ENCODE peak calls at places on chromosome 2, in four cellular contexts. R is epithelial cell of esophagus, V is GM20000, P is astrocyte of the cerebellum. M is an unnamed sample.
A peak's percentile ranks its signal among the peaks of the same experiment; 100 is the strongest.

GRCh38 chr2:106517329-106517728 is 30.2 kb downstream of the CD8B2 start:
- DNase-seq in V (no peak), R (no peak), P (no peak), M (no peak)

GRCh38 chr2:28821295-28821958 is 10.8 kb downstream of the SPDYA start:
- DNase-seq in P (peak; percentile 47), R (peak; percentile 74), V (peak; percentile 41), M (peak; percentile 50)

GRCh38 chr2:109260886-109261700 is 132.1 kb downstream of the SH3RF3 start:
- DNase-seq in V (no peak), R (peak; percentile 25), P (no peak), M (no peak)

GRCh38 chr2:121336528-121337294 is 51.7 kb upstream of the TFCP2L1 start:
- DNase-seq in P (no peak), R (no peak), V (no peak), M (no peak)

GRCh38 chr2:14633451-14634211 is 1.1 kb downstream of the LRATD1 start:
- DNase-seq in P (no peak), V (peak; percentile 22), R (peak; percentile 25), M (peak; percentile 13)

GRCh38 chr2:228728961-228729360 is 542.1 kb downstream of the PID1 start:
- DNase-seq in R (peak; percentile 13), P (no peak), V (no peak), M (no peak)

GRCh38 chr2:43251171-43251731 is 24.8 kb upstream of the ZFP36L2 start:
- DNase-seq in R (peak; percentile 56), V (no peak), P (peak; percentile 70), M (no peak)

GRCh38 chr2:204453730-204454167 is 91.5 kb upstream of the PARD3B start:
- DNase-seq in V (no peak), R (no peak), P (no peak), M (no peak)

GRCh38 chr2:102478686-102479470 is 5.9 kb downstream of the SLC9A4 start:
- DNase-seq in V (no peak), P (no peak), R (no peak), M (no peak)

GRCh38 chr2:14638488-14638887 is 6.0 kb downstream of the LRATD1 start:
- DNase-seq in P (no peak), R (no peak), V (no peak), M (no peak)

GRCh38 chr2:236608308-236608564 is 38.6 kb downstream of the ACKR3 start:
- DNase-seq in P (no peak), V (no peak), R (no peak), M (no peak)

GRCh38 chr2:131493199-131494018 is 1.2 kb upstream of the MZT2A start:
- DNase-seq in V (no peak), P (no peak), R (no peak), M (no peak)

GRCh38 chr2:145186303-145186702 is 666.4 kb upstream of the ZEB2 start:
- DNase-seq in R (no peak), V (no peak), P (no peak), M (no peak)

GRCh38 chr2:236107536-236107935 is 60.6 kb downstream of the GBX2 start:
- DNase-seq in R (no peak), P (no peak), V (no peak), M (no peak)

GRCh38 chr2:84849271-84849952 is 31.5 kb downstream of the TRABD2A start:
- DNase-seq in R (peak; percentile 56), P (no peak), V (no peak), M (no peak)

GRCh38 chr2:20643826-20644225 is 7.1 kb downstream of the HS1BP3 start:
- DNase-seq in V (no peak), P (no peak), R (no peak), M (no peak)

GRCh38 chr2:241620419-241620769 is 16.6 kb downstream of the THAP4 start:
- DNase-seq in R (peak; percentile 75), V (no peak), P (no peak), M (no peak)

GRCh38 chr2:1493361-1494126 is 80.3 kb downstream of the TPO start:
- DNase-seq in P (no peak), R (no peak), V (no peak), M (no peak)

GRCh38 chr2:486381-486780 is 190.8 kb downstream of the TMEM18 start:
- DNase-seq in V (no peak), R (no peak), P (no peak), M (no peak)

GRCh38 chr2:120681181-120681580 is 54.5 kb upstream of the GLI2 start:
- DNase-seq in P (no peak), V (no peak), R (no peak), M (no peak)

GRCh38 chr2:183474912-183475695 is 350.9 kb downstream of the NUP35 start:
- DNase-seq in P (no peak), V (no peak), R (no peak), M (no peak)

GRCh38 chr2:84041494-84041893 is 417.6 kb downstream of the SUCLG1 start:
- DNase-seq in P (no peak), V (no peak), R (no peak), M (no peak)

GRCh38 chr2:187075106-187076070 is 226.4 kb upstream of the ZSWIM2 start:
- DNase-seq in R (peak; percentile 35), V (no peak), P (no peak), M (no peak)

GRCh38 chr2:218516614-218517013 is 51.5 kb downstream of the USP37 start:
- DNase-seq in R (peak; percentile 46), V (no peak), P (no peak), M (no peak)

GRCh38 chr2:203225423-203226039 is 13.3 kb upstream of the CYP20A1 start:
- DNase-seq in P (no peak), R (peak; percentile 37), V (no peak), M (no peak)

GRCh38 chr2:30641765-30642341 is 165.4 kb downstream of the CAPN13 start:
- DNase-seq in R (no peak), V (no peak), P (no peak), M (no peak)

GRCh38 chr2:119431155-119431975 is at the start of gene TMEM37:
- DNase-seq in V (peak; percentile 85), P (peak; percentile 16), R (peak; percentile 48), M (peak; percentile 77)

GRCh38 chr2:70528921-70529320 is 24.7 kb downstream of the TGFA start:
- DNase-seq in R (no peak), P (no peak), V (no peak), M (no peak)

GRCh38 chr2:21256006-21256405 is 132.2 kb downstream of the TDRD15 start:
- DNase-seq in R (peak; percentile 1), V (no peak), P (peak; percentile 31), M (peak; percentile 26)

GRCh38 chr2:235468978-235469694 is 24.7 kb upstream of the AGAP1 start:
- DNase-seq in V (no peak), P (peak; percentile 80), R (peak; percentile 93), M (no peak)

GRCh38 chr2:108536911-108537310 is 2.6 kb downstream of the LIMS1 start:
- DNase-seq in P (no peak), V (no peak), R (no peak), M (no peak)

GRCh38 chr2:207090389-207090788 is 75.4 kb downstream of the KLF7 start:
- DNase-seq in P (no peak), R (no peak), V (no peak), M (no peak)

DNA sequence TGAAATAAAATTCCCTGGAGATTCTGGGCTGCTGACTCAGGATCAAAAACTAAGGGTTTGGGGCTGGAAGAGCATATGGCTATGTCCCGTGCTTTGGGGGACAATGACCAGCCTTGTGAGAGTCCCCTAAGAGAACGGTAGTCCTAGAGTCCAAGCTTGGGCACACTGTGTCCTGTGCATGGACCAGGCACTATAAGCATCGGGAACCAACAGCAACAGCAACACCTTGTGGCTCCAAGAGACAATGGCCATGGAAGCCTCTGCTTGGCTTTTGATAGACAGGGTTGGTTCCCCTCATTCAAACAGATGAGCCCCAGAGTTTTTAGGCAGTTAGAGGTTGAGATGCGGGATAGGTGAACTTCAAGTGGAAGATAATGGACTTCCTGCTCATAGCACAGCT is 294.4 kb upstream of the CHAC2 start:
- DNase-seq in R (peak; percentile 22), P (no peak), V (no peak), M (no peak)
- TF ChIP-seq CTCF in R (peak; percentile 45), P (no peak), V (no peak), M (no peak)

GRCh38 chr2:46230115-46230571 is 67.1 kb upstream of the EPAS1 start:
- DNase-seq in V (peak; percentile 20), R (peak; percentile 36), P (peak; percentile 18), M (peak; percentile 43)
- TF ChIP-seq CTCF in V (peak; percentile 15), R (peak; percentile 41), P (peak; percentile 30), M (peak; percentile 23)

DNA sequence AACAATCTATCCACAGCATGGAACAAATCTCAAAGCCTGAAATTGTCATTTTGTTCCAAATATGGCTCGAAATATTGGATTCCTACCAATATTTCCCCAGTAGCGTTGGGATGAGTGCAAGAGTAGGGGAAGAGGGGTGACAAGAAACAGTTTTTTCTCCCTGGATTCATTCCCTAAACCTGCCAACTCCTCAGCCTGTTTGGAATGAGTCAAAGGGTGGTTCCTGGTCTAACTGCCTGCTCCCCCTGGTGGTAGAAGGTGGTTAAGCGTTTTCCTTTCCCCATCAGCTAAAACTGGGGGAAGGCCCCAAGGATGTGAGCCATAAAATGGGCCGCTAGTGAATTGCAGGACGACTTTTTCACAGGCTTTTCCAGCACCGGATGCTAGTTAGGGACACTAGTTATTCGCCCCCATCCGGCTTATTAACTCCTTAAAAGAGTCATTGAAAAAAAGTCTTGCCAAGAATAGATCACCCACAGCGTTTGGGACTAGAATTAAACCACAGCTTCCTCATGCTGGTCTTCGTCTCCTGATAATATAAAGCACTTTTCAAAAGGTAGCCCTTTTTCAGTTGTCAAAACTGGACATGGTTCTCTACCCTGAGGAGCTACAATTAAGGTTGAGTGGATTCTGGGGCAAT is 72.5 kb downstream of the DHRS9 start:
- DNase-seq in P (peak; percentile 35), R (peak; percentile 78), V (peak; percentile 47), M (peak; percentile 52)
- TF ChIP-seq CTCF in P (peak; percentile 95), R (peak; percentile 97), V (peak; percentile 86), M (peak; percentile 87)

DNA sequence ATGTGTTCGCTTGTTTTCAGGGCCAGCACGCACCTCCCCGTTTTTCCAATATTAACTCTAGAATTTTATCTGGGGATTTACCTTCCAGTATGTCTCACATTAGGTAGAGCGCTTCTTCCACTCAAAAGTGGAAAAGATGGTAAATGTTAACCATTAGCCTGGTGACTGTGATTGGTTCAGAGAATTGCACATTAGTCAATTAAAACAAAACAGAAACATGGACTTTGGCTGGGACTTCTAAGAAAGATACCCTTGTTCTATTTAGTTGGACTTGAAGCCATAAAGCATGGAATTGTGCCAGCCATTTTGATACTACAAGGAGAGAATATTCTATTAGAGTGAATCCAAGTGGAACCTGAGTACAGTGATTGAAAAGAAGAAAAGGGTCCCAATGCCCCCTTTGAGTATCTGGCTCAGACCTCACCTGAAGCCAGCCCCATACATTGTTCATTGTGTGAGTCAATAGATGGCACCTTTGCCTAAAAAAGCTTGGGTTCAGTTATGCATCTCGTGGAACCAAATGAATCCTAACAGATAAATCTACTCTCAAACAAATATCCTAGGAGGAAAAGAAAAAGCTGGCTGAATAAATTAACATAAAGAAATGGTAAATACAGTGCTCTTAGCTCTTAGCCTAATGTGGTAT is 354.3 kb downstream of the IRS1 start:
- DNase-seq in V (no peak), R (no peak), P (no peak), M (no peak)
- TF ChIP-seq CTCF in V (no peak), R (no peak), P (no peak), M (no peak)

M was measured in GM10248.